ENCODE peak calls at places on chromosome 14, in four cellular contexts. V is fibroblast of pulmonary artery, E is heart left ventricle, P is astrocyte of the spinal cord. F is an unnamed sample.
A peak's percentile ranks its signal among the peaks of the same experiment; 100 is the strongest.

GRCh38 chr14:49691031-49691430 is 1.9 kb upstream of the KLHDC1 start:
- DNase-seq in V (no peak), E (no peak), P (no peak), F (no peak)

GRCh38 chr14:65320661-65321308 is 91.7 kb upstream of the FUT8 start:
- DNase-seq in V (no peak), E (no peak), P (no peak), F (no peak)

GRCh38 chr14:69300601-69301221 is 40.8 kb downstream of the GALNT16 start:
- DNase-seq in V (no peak), E (peak; percentile 53), P (no peak), F (peak; percentile 46)

GRCh38 chr14:72479471-72479931 is 414.4 kb downstream of the DPF3 start:
- DNase-seq in V (no peak), E (no peak), P (peak; percentile 13), F (no peak)

GRCh38 chr14:105019861-105020814 is 745 bp downstream of the CDCA4 start:
- DNase-seq in V (peak; percentile 30), E (peak; percentile 74), P (peak; percentile 41), F (no peak)

GRCh38 chr14:51650721-51651387 is 856 bp upstream of the FRMD6 start:
- DNase-seq in V (no peak), E (peak; percentile 64), P (no peak), F (no peak)

GRCh38 chr14:37810094-37810801 is 214.8 kb downstream of the TTC6 start:
- DNase-seq in V (no peak), E (no peak), P (no peak), F (no peak)

GRCh38 chr14:94441130-94441529 is 11.5 kb downstream of the SERPINA11 start:
- DNase-seq in V (no peak), E (no peak), P (no peak), F (no peak)

GRCh38 chr14:32303865-32304264 is 25.2 kb upstream of the AKAP6 start:
- DNase-seq in V (no peak), E (no peak), P (no peak), F (no peak)

GRCh38 chr14:76919811-76920571 is 93.8 kb downstream of the LRRC74A start:
- DNase-seq in V (peak; percentile 96), E (no peak), P (peak; percentile 88), F (peak; percentile 78)

GRCh38 chr14:54572316-54572715 is 5.4 kb downstream of the SAMD4A start:
- DNase-seq in V (peak; percentile 54), E (no peak), P (no peak), F (peak; percentile 28)

GRCh38 chr14:89617471-89618291 is 200.6 kb upstream of the FOXN3 start:
- DNase-seq in V (peak; percentile 60), E (no peak), P (peak; percentile 65), F (peak; percentile 73)

GRCh38 chr14:71361335-71361734 is 454.1 kb downstream of the PCNX1 start:
- DNase-seq in V (peak; percentile 62), E (no peak), P (peak; percentile 25), F (peak; percentile 48)

GRCh38 chr14:105325716-105326567 is 11.4 kb downstream of the PACS2 start:
- DNase-seq in V (no peak), E (peak; percentile 49), P (no peak), F (no peak)

GRCh38 chr14:50846171-50846880 is 15.4 kb upstream of the NIN start:
- DNase-seq in V (peak; percentile 72), E (no peak), P (peak; percentile 79), F (peak; percentile 67)

GRCh38 chr14:61103541-61104339 is 122.7 kb downstream of the SLC38A6 start:
- DNase-seq in V (peak; percentile 94), E (no peak), P (peak; percentile 99), F (peak; percentile 97)

GRCh38 chr14:54312166-54312801 is 84.5 kb upstream of the CDKN3 start:
- DNase-seq in V (peak; percentile 95), E (no peak), P (peak; percentile 92), F (peak; percentile 92)

GRCh38 chr14:95495538-95496025 is 20.9 kb downstream of the SYNE3 start:
- DNase-seq in V (no peak), E (no peak), P (no peak), F (no peak)

GRCh38 chr14:52641745-52642144 is 53.6 kb downstream of the ERO1A start:
- DNase-seq in V (no peak), E (no peak), P (no peak), F (no peak)

GRCh38 chr14:58736606-58737005 is 98.8 kb downstream of the DACT1 start:
- DNase-seq in V (peak; percentile 88), E (no peak), P (no peak), F (peak; percentile 79)

GRCh38 chr14:71988954-71989353 is 56.7 kb downstream of the RGS6 start:
- DNase-seq in V (no peak), E (no peak), P (no peak), F (no peak)

GRCh38 chr14:68760771-68761170 is 32.1 kb downstream of the ZFP36L1 start:
- DNase-seq in V (no peak), E (no peak), P (no peak), F (no peak)

GRCh38 chr14:94135476-94135875 is 6.1 kb upstream of the IFI27L2 start:
- DNase-seq in V (no peak), E (no peak), P (no peak), F (no peak)

GRCh38 chr14:70812124-70812818 is 3.0 kb upstream of the MAP3K9 start:
- DNase-seq in V (no peak), E (no peak), P (no peak), F (no peak)

GRCh38 chr14:72476657-72477499 is 417.0 kb downstream of the DPF3 start:
- DNase-seq in V (peak; percentile 13), E (no peak), P (peak; percentile 93), F (peak; percentile 15)

GRCh38 chr14:33435911-33436310 is 497.2 kb downstream of the NPAS3 start:
- DNase-seq in V (peak; percentile 84), E (no peak), P (peak; percentile 89), F (peak; percentile 50)

GRCh38 chr14:71070169-71070568 is 162.9 kb downstream of the PCNX1 start:
- DNase-seq in V (peak; percentile 12), E (no peak), P (no peak), F (no peak)

GRCh38 chr14:53391631-53392030 is 238.5 kb upstream of the DDHD1 start:
- DNase-seq in V (peak; percentile 16), E (no peak), P (peak; percentile 88), F (peak; percentile 80)

GRCh38 chr14:105974902-105975301 is 448.5 kb downstream of the TMEM121 start:
- DNase-seq in V (no peak), E (no peak), P (no peak), F (no peak)

GRCh38 chr14:73724696-73725095 is 10.5 kb upstream of the PNMA1 start:
- DNase-seq in V (no peak), E (no peak), P (no peak), F (no peak)
- H3K4me3 ChIP-seq in V (no peak overlapping the region), E (no peak overlapping the region), P (no peak overlapping the region), F (no peak overlapping the region)

DNA sequence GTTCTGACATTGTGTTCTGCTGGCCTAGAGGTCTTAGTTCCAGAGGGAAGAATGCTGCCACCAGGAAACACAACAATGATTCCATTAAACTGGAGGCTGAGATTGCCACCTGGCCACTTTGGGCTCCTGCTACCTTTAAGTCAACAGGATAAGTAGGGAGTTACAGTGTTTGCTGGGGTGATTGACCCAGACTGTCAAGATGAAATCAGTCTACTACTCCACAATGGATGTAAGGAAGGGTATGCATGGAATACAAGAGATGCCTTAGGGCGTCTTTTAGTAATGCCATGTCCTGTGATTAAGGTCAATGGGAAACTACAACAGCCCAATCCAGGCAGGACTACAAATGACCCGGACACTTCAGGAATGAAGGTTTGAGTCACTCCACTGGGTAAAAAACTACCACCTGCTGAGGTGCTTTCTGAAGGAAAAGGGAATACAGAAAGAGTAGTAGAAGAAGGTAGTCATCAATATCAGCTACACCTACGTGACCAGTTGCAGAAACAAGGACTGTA is 852.6 kb downstream of the LRFN5 start:
- DNase-seq in V (no peak), E (no peak), P (no peak), F (no peak)
- TF ChIP-seq CTCF in V (no peak), E (no peak), P (no peak), F (no peak)

GRCh38 chr14:21526672-21527319 is 650 bp upstream of the SALL2 start:
- DNase-seq in V (no peak), E (no peak), P (no peak), F (no peak)

GRCh38 chr14:21524575-21525518 is 1.3 kb downstream of the SALL2 start:
- DNase-seq in V (no peak), E (no peak), P (no peak), F (no peak)

GRCh38 chr14:21525571-21525970 is 575 bp downstream of the SALL2 start:
- DNase-seq in V (no peak), E (no peak), P (no peak), F (no peak)

GRCh38 chr14:21527320-21527679 is 1.2 kb upstream of the SALL2 start:
- DNase-seq in V (no peak), E (no peak), P (no peak), F (no peak)

GRCh38 chr14:21525995-21526671 is at the start of gene SALL2:
- DNase-seq in V (peak; percentile 61), E (peak; percentile 77), P (peak; percentile 68), F (peak; percentile 49)
- H3K4me3 ChIP-seq in V (peak within 1 kb of the TSS; percentile 70), E (peak within 1 kb of the TSS; percentile 78), P (peak within 1 kb of the TSS; percentile 78), F (peak within 1 kb of the TSS; percentile 77)

GRCh38 chr14:75844486-75844885 is 137.3 kb downstream of the TGFB3 start:
- DNase-seq in V (no peak), E (no peak), P (no peak), F (no peak)
- TF ChIP-seq CTCF in V (no peak), E (no peak), P (no peak), F (no peak)

DNA sequence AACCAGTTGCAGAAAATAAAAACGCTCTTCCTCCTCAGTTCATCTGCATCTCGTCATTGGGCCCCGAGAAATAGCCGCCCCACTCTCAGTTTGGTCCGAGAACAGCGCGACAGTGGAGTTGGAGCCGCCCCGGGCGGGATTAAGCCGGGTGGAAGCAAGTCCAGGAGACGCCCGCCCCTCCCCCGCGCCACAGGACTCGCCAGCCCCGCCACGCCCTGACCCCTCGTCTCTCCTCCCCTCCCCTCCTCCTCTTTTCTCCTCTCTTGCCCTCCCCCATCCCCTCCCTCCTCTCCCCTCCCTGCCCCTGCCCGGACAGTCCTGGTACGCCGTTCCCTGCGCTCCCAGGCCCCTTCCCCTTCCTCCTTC is 83.8 kb downstream of the TNFAIP2 start:
- DNase-seq in V (peak; percentile 14), E (peak; percentile 89), P (no peak), F (peak; percentile 86)
- H3K4me3 ChIP-seq in V (peak overlapping the region; percentile 34), E (peak overlapping the region; percentile 63), P (peak overlapping the region; percentile 7), F (peak overlapping the region; percentile 69)

F was measured in fibroblast of the aortic adventitia.